ENCODE peak calls at places on chromosomes 11 and 22, in ten cellular contexts. T is tibial nerve; Y is GM23248; P is upper lobe of left lung; V is thyroid gland; B is uterus; Q is ascending aorta; M is H7; J is psoas muscle; K is effector memory CD4-positive, alpha-beta T cell. N is an unnamed sample. For H3K27me3 and H3K36me3, the result is how much of the 10 kb centered on the place peaks cover.

GRCh38 chr11:129023968-129024676 is 81.5 kb upstream of the TP53AIP1 start:
- DNase-seq in T (no peak), Y (no peak), P (peak), V (peak), B (no peak), Q (no peak), M (peak), J (no peak), K (no peak), N (no peak)

GRCh38 chr11:20113147-20113435 is 47.2 kb downstream of the DBX1 start:
- DNase-seq in T (no peak), Y (no peak), P (no peak), V (no peak), B (no peak), Q (no peak), M (no peak), J (no peak), K (no peak), N (no peak)

GRCh38 chr11:58762284-58763119 is 30.8 kb upstream of the GLYAT start:
- DNase-seq in T (no peak), Y (no peak), P (no peak), V (no peak), B (no peak), Q (no peak), M (no peak), J (no peak), K (no peak), N (no peak)

GRCh38 chr11:19673924-19674390 is 38.7 kb upstream of the NAV2 start:
- DNase-seq in T (peak), Y (peak), P (peak), V (peak), B (peak), Q (peak), M (no peak), J (peak), K (no peak), N (peak)

GRCh38 chr11:118998388-118998717 is 415 bp downstream of the CENATAC start:
- DNase-seq in T (no peak), Y (peak), P (peak), V (peak), B (no peak), Q (no peak), M (no peak), J (no peak), K (no peak), N (peak)

GRCh38 chr11:67354314-67355022 is 1.1 kb upstream of the POLD4 start:
- DNase-seq in T (no peak), Y (peak), P (peak), V (peak), B (peak), Q (peak), M (peak), J (peak), K (no peak), N (peak)

GRCh38 chr11:65423516-65424199 is 1.1 kb downstream of the NEAT1 start:
- DNase-seq in T (peak), Y (peak), P (peak), V (no peak), B (no peak), Q (peak), M (no peak), J (peak), K (no peak), N (peak)

GRCh38 chr11:24406389-24406788 is 90.5 kb upstream of the LUZP2 start:
- DNase-seq in T (no peak), Y (no peak), P (no peak), V (no peak), B (no peak), Q (no peak), M (no peak), J (no peak), K (no peak), N (no peak)

GRCh38 chr11:32440372-32440888 is 5.1 kb upstream of the WT1 start:
- DNase-seq in T (no peak), Y (no peak), P (no peak), V (no peak), B (no peak), Q (no peak), M (no peak), J (no peak), K (no peak), N (no peak)

GRCh38 chr11:32438883-32439487 is 3.6 kb upstream of the WT1 start:
- DNase-seq in T (no peak), Y (no peak), P (no peak), V (no peak), B (peak), Q (no peak), M (peak), J (no peak), K (no peak), N (no peak)

GRCh38 chr11:32439488-32440210 is 4.3 kb upstream of the WT1 start:
- DNase-seq in T (no peak), Y (no peak), P (no peak), V (no peak), B (peak), Q (no peak), M (peak), J (no peak), K (no peak), N (no peak)

GRCh38 chr11:32438346-32438882 is 3.1 kb upstream of the WT1 start:
- DNase-seq in T (no peak), Y (no peak), P (no peak), V (no peak), B (no peak), Q (no peak), M (no peak), J (no peak), K (no peak), N (no peak)

GRCh38 chr11:32440920-32441319 is 5.6 kb upstream of the WT1 start:
- DNase-seq in T (no peak), Y (no peak), P (no peak), V (no peak), B (peak), Q (no peak), M (peak), J (no peak), K (no peak), N (no peak)
- H3K27me3 ChIP-seq in T (half or more), Y (half or more), P (under half), V (half or more), B (under half), Q (under half), M (half or more), J (under half), K (under half), N (under half)

DNA sequence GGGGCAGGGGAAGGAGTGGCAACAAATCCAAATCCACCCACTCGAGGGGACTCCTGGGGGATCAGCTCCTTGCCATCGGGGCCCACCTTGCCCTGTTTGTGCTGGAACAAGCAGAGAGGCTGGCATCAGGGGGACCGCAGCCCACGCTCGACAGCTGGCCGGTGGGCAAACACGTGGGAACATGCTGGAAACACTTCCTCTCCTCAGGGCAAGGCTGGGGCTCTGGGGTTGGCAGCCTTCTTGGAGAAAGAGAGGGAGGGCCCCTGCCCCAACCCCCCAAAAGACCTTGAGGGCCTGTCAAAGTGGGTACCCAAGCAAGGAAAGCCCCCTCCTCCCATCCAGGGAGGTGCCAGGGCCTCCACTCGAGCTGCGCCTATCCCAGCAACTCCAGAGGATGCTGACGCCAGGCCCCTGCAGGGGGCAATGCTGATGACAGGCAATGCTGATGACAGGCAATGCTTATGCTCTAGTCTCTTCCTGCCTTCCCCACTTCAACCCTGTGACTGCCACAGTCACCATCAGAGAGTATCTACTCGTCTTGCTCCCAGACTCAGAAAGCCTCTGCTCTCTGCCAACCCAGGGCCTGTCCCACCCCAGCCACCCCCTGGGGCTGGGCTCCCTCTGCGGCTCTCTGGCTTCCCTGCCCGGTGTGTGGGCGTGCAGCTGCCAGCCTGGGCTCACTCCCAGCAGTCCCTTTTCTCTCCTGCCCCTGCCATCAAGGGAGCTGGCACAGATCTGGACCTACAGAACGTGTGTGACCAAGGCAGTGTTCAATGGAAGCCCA is 6.0 kb downstream of the ESS2 start:
- DNase-seq in T (no peak), Y (no peak), P (no peak), V (no peak), B (no peak), Q (no peak), M (no peak), J (no peak), K (no peak), N (no peak)
- H3K36me3 ChIP-seq in T (under half), Y (under half), P (half or more), V (half or more), B (under half), Q (half or more), M (under half), J (under half), K (half or more), N (half or more)

GRCh38 chr22:22111983-22112382 is 129.4 kb upstream of the TOP3B start:
- DNase-seq in T (no peak), Y (no peak), P (no peak), V (no peak), B (no peak), Q (no peak), M (no peak), J (no peak), K (no peak), N (no peak)

GRCh38 chr22:22111267-22111751 is 128.7 kb upstream of the TOP3B start:
- DNase-seq in T (no peak), Y (peak), P (no peak), V (no peak), B (no peak), Q (no peak), M (no peak), J (no peak), K (no peak), N (no peak)

GRCh38 chr22:22109693-22110466 is 127.3 kb upstream of the TOP3B start:
- DNase-seq in T (no peak), Y (no peak), P (no peak), V (no peak), B (no peak), Q (no peak), M (peak), J (no peak), K (no peak), N (no peak)

GRCh38 chr22:22112533-22113294 is 130.1 kb upstream of the TOP3B start:
- DNase-seq in T (no peak), Y (no peak), P (no peak), V (no peak), B (no peak), Q (no peak), M (no peak), J (no peak), K (no peak), N (no peak)

DNA sequence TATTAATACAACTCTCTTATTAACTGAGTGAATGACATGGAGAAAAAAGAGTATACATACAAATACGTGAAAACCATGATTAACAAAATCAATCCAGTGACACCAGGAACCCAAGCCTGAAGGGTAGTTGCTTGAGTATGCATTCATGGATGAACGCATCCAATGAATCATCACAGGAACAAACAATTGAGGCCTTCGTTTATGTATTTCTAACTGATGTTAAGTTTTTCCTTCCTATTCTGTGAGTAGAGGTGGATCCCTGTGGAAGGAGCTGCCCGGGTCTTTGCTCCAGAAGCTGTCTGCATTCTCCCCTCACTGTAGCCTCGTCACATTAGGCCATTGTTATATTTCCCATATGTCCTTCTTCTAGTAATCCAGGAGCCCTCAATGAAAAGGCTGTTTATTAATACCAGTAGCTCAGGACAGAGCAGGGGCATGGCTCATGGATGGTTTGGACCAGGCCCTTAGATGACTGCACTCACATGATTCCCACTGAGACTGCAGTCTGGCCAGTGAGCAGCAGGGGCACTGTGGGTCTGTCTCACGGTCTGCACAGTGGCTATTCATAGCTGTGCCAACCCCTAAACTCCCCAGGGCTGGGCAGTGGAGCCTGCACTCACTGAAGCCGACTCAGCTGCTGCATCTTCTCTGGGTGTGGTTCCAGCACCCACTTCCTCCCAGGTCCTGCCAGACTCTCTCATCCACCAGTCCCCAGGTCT is 128.1 kb upstream of the TOP3B start:
- DNase-seq in T (no peak), Y (peak), P (peak), V (peak), B (peak), Q (no peak), M (peak), J (no peak), K (no peak), N (peak)
- H3K4me3 ChIP-seq in T (no peak), Y (no peak), P (no peak), V (no peak), B (no peak), Q (no peak), M (no peak), J (no peak), K (no peak), N (no peak)

GRCh38 chr22:20852076-20852475 is 6.5 kb downstream of the PI4KA start:
- DNase-seq in T (no peak), Y (no peak), P (no peak), V (no peak), B (no peak), Q (no peak), M (no peak), J (no peak), K (no peak), N (no peak)

GRCh38 chr22:20858615-20859416 is at the start of the genes PI4KA and SNAP29:
- DNase-seq in T (peak), Y (peak), P (peak), V (peak), B (peak), Q (peak), M (peak), J (peak), K (peak), N (peak)

GRCh38 chr22:20857247-20857643 is 1.4 kb downstream of the PI4KA start:
- DNase-seq in T (no peak), Y (peak), P (no peak), V (no peak), B (no peak), Q (no peak), M (no peak), J (no peak), K (no peak), N (no peak)

GRCh38 chr22:20857838-20858614 is 585 bp downstream of the PI4KA start:
- DNase-seq in T (peak), Y (peak), P (peak), V (peak), B (peak), Q (peak), M (peak), J (peak), K (peak), N (peak)

GRCh38 chr22:20853236-20853660 is 5.4 kb downstream of the PI4KA start:
- DNase-seq in T (no peak), Y (no peak), P (no peak), V (no peak), B (no peak), Q (no peak), M (no peak), J (no peak), K (no peak), N (no peak)
- H3K27me3 ChIP-seq in T (under half), Y (under half), P (under half), V (under half), B (under half), Q (under half), M (under half), J (under half), K (under half), N (under half)